ENCODE peak calls at places on chromosome 4, in four cellular contexts. One of them, this sample, is unnamed.

GRCh38 chr4:100106982-100107381 is 83.3 kb downstream of the DDIT4L start:
- DNase-seq in SK-N-SH: no peak
- DNase-seq in GM12878: peak; percentile 71
- DNase-seq in K562: no peak
- DNase-seq in this sample: no peak

GRCh38 chr4:89316931-89317366 is 9.3 kb upstream of the GPRIN3 start:
- DNase-seq in K562: no peak
- DNase-seq in SK-N-SH: no peak
- DNase-seq in GM12878: no peak
- DNase-seq in this sample: no peak

GRCh38 chr4:96677499-96677898 is 837.6 kb downstream of the PDHA2 start:
- DNase-seq in GM12878: no peak
- DNase-seq in K562: no peak
- DNase-seq in SK-N-SH: no peak
- DNase-seq in this sample: no peak

GRCh38 chr4:2742081-2742822 is 13.9 kb downstream of the TNIP2 start:
- DNase-seq in K562: no peak
- DNase-seq in SK-N-SH: no peak
- DNase-seq in GM12878: no peak
- DNase-seq in this sample: no peak

GRCh38 chr4:87375719-87376291 is 15.2 kb downstream of the HSD17B11 start:
- DNase-seq in GM12878: no peak
- DNase-seq in SK-N-SH: peak; percentile 47
- DNase-seq in K562: peak; percentile 28
- DNase-seq in this sample: peak; percentile 46

GRCh38 chr4:87975466-87975865 is at the start of gene SPP1:
- DNase-seq in K562: no peak
- DNase-seq in SK-N-SH: peak; percentile 43
- DNase-seq in GM12878: no peak
- DNase-seq in this sample: peak; percentile 52

GRCh38 chr4:122172266-122172665 is 20.1 kb downstream of the BLTP1 start:
- DNase-seq in GM12878: no peak
- DNase-seq in SK-N-SH: no peak
- DNase-seq in K562: no peak
- DNase-seq in this sample: no peak

GRCh38 chr4:15434086-15434485 is 6.3 kb downstream of the C1QTNF7 start:
- DNase-seq in GM12878: no peak
- DNase-seq in SK-N-SH: no peak
- DNase-seq in K562: no peak
- DNase-seq in this sample: no peak

GRCh38 chr4:139144911-139145551 is 32.0 kb downstream of the ELF2 start:
- DNase-seq in SK-N-SH: no peak
- DNase-seq in K562: no peak
- DNase-seq in GM12878: no peak
- DNase-seq in this sample: no peak

GRCh38 chr4:16268290-16268689 is 42.0 kb upstream of the TAPT1 start:
- DNase-seq in K562: no peak
- DNase-seq in SK-N-SH: no peak
- DNase-seq in GM12878: no peak
- DNase-seq in this sample: no peak

GRCh38 chr4:89273741-89274141 is 33.9 kb downstream of the GPRIN3 start:
- DNase-seq in K562: no peak
- DNase-seq in SK-N-SH: no peak
- DNase-seq in GM12878: no peak
- DNase-seq in this sample: no peak

GRCh38 chr4:151709587-151709986 is 51.2 kb downstream of the GATB start:
- DNase-seq in SK-N-SH: no peak
- DNase-seq in K562: no peak
- DNase-seq in GM12878: no peak
- DNase-seq in this sample: no peak

GRCh38 chr4:182502074-182502473 is 258.9 kb downstream of the TENM3 start:
- DNase-seq in SK-N-SH: no peak
- DNase-seq in GM12878: no peak
- DNase-seq in K562: no peak
- DNase-seq in this sample: no peak

GRCh38 chr4:15004701-15005301 is 2.5 kb downstream of the CPEB2 start:
- DNase-seq in SK-N-SH: peak; percentile 42
- DNase-seq in GM12878: no peak
- DNase-seq in K562: peak; percentile 49
- DNase-seq in this sample: peak; percentile 47

GRCh38 chr4:142347241-142347640 is 498.9 kb downstream of the INPP4B start:
- DNase-seq in SK-N-SH: no peak
- DNase-seq in K562: no peak
- DNase-seq in GM12878: no peak
- DNase-seq in this sample: peak; percentile 28

GRCh38 chr4:168098257-168098717 is 6.0 kb downstream of the ANXA10 start:
- DNase-seq in SK-N-SH: no peak
- DNase-seq in K562: no peak
- DNase-seq in GM12878: no peak
- DNase-seq in this sample: no peak

GRCh38 chr4:145863191-145863590 is 75.4 kb downstream of the ZNF827 start:
- DNase-seq in K562: no peak
- DNase-seq in GM12878: no peak
- DNase-seq in SK-N-SH: no peak
- DNase-seq in this sample: no peak
- TF ChIP-seq FOXM1 in K562: no peak
- TF ChIP-seq FOXM1 in GM12878: no peak
- TF ChIP-seq FOXM1 in SK-N-SH: no peak
- TF ChIP-seq FOXM1 in this sample: no peak

DNA sequence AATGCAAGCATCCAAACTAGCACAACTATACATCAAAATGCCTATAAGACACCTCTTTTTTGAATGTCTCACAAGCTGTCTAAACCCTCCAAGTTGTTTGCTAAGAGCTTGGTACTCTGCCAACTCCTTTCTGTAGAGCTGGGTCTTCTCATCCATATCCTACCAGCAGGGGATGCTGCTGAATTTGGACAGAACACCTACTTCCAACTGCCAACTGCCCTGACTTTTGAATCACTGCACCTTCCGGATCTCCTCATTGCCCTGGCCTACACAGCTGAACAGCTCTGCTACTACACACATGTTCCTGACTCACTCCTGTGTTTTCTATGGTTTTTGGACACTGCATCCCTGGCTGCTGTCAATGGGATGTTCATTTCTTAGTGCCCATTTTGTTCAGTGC is 18.7 kb downstream of the FAM184B start:
- DNase-seq in SK-N-SH: no peak
- DNase-seq in K562: peak; percentile 19
- DNase-seq in GM12878: no peak
- DNase-seq in this sample: peak; percentile 34
- TF ChIP-seq FOXM1 in SK-N-SH: no peak
- TF ChIP-seq FOXM1 in K562: no peak
- TF ChIP-seq FOXM1 in GM12878: no peak
- TF ChIP-seq FOXM1 in this sample: no peak

GRCh38 chr4:40309250-40309774 is 25.8 kb upstream of the CHRNA9 start:
- DNase-seq in K562: peak; percentile 77
- DNase-seq in GM12878: peak; percentile 92
- DNase-seq in SK-N-SH: peak; percentile 70
- DNase-seq in this sample: peak; percentile 69
- TF ChIP-seq FOXM1 in K562: no peak
- TF ChIP-seq FOXM1 in GM12878: no peak
- TF ChIP-seq FOXM1 in SK-N-SH: no peak
- TF ChIP-seq FOXM1 in this sample: no peak

DNA sequence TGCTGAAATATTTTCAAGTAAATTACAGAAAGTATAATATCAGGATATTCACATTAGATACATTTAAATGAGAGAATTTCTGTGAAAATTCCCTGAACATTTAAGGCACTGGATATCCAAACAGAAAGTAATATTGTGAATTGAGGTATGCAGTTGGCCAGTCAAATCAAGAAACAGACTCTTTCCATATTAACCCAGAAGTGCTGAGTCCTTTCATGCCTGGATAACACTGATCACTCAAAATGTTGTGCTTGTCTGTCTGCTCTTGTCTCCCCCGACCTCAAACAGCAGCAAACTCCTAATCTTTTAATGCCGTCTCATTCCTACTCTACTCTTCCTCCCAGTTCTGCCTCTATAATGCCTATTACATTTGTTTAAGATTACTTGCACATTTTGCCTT is 51.2 kb downstream of the TBC1D9 start:
- DNase-seq in SK-N-SH: no peak
- DNase-seq in GM12878: no peak
- DNase-seq in K562: no peak
- DNase-seq in this sample: no peak
- TF ChIP-seq FOXM1 in SK-N-SH: no peak
- TF ChIP-seq FOXM1 in GM12878: no peak
- TF ChIP-seq FOXM1 in K562: no peak
- TF ChIP-seq FOXM1 in this sample: no peak

GRCh38 chr4:22389240-22389871 is 126.5 kb downstream of the ADGRA3 start:
- DNase-seq in K562: peak; percentile 43
- DNase-seq in GM12878: no peak
- DNase-seq in SK-N-SH: peak; percentile 35
- DNase-seq in this sample: peak; percentile 30
- TF ChIP-seq FOXM1 in K562: no peak
- TF ChIP-seq FOXM1 in GM12878: no peak
- TF ChIP-seq FOXM1 in SK-N-SH: no peak
- TF ChIP-seq FOXM1 in this sample: no peak

GRCh38 chr4:145956288-145956890 is 17.8 kb upstream of the ZNF827 start:
- DNase-seq in K562: peak; percentile 64
- DNase-seq in GM12878: no peak
- DNase-seq in SK-N-SH: peak; percentile 43
- DNase-seq in this sample: peak; percentile 71
- TF ChIP-seq FOXM1 in K562: no peak
- TF ChIP-seq FOXM1 in GM12878: no peak
- TF ChIP-seq FOXM1 in SK-N-SH: no peak
- TF ChIP-seq FOXM1 in this sample: no peak

DNA sequence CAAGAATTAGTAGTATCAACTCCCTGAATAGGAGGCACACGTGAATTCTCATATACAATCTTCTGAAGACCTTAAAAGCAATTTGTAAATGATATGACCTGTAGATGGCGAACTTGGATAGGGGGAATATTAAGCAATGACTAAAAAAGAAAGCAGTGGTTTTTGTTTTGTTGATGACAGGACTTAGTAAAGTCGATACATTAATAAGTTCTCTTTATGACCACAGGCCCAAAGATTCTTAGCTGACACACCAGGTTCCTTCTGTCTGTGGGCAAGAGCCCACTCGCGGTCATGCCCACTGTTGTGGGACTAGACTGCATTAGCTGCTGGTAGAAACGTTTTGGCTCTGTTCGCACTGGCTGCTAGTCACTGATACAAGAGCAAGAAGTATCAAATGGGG is 30.8 kb downstream of the ALPK1 start:
- DNase-seq in K562: peak; percentile 8
- DNase-seq in GM12878: peak; percentile 73
- DNase-seq in SK-N-SH: peak; percentile 27
- DNase-seq in this sample: peak; percentile 20
- TF ChIP-seq FOXM1 in K562: no peak
- TF ChIP-seq FOXM1 in GM12878: peak; percentile 19
- TF ChIP-seq FOXM1 in SK-N-SH: no peak
- TF ChIP-seq FOXM1 in this sample: no peak

GRCh38 chr4:83358410-83358809 is 23.8 kb upstream of the HPSE start:
- DNase-seq in SK-N-SH: no peak
- DNase-seq in GM12878: no peak
- DNase-seq in K562: no peak
- DNase-seq in this sample: no peak
- TF ChIP-seq FOXM1 in SK-N-SH: no peak
- TF ChIP-seq FOXM1 in GM12878: no peak
- TF ChIP-seq FOXM1 in K562: no peak
- TF ChIP-seq FOXM1 in this sample: no peak

This sample was measured in HEK293T.